ENCODE peak calls at places on chromosomes 7 and 10, in nine cellular contexts. One of them, this sample, is unnamed.

GRCh38 chr7:82542665-82543064 is 99.1 kb upstream of the CACNA2D1 start:
- DNase-seq in HL-60: no peak
- DNase-seq in GM20000: no peak
- DNase-seq in endothelial cell: no peak
- DNase-seq in OCI-LY7: no peak
- DNase-seq in psoas muscle: no peak
- DNase-seq in upper lobe of right lung: no peak
- DNase-seq in heart left ventricle: no peak
- DNase-seq in stomach: no peak
- DNase-seq in this sample: no peak

GRCh38 chr7:78080811-78081210 is 282.2 kb downstream of the PHTF2 start:
- DNase-seq in HL-60: no peak
- DNase-seq in GM20000: no peak
- DNase-seq in endothelial cell: no peak
- DNase-seq in OCI-LY7: no peak
- DNase-seq in psoas muscle: no peak
- DNase-seq in upper lobe of right lung: no peak
- DNase-seq in heart left ventricle: no peak
- DNase-seq in stomach: no peak
- DNase-seq in this sample: no peak

GRCh38 chr10:129415261-129416135 is 51.5 kb upstream of the MGMT start:
- DNase-seq in HL-60: no peak
- DNase-seq in GM20000: no peak
- DNase-seq in endothelial cell: no peak
- DNase-seq in OCI-LY7: no peak
- DNase-seq in psoas muscle: no peak
- DNase-seq in upper lobe of right lung: no peak
- DNase-seq in heart left ventricle: no peak
- DNase-seq in stomach: no peak
- DNase-seq in this sample: no peak

GRCh38 chr7:123191132-123191531 is 8.6 kb downstream of the SLC13A1 start:
- DNase-seq in HL-60: no peak
- DNase-seq in GM20000: no peak
- DNase-seq in endothelial cell: no peak
- DNase-seq in OCI-LY7: no peak
- DNase-seq in psoas muscle: no peak
- DNase-seq in upper lobe of right lung: no peak
- DNase-seq in heart left ventricle: no peak
- DNase-seq in stomach: peak; percentile 25
- DNase-seq in this sample: no peak

GRCh38 chr10:129131439-129132122 is 335.5 kb upstream of the MGMT start:
- DNase-seq in HL-60: no peak
- DNase-seq in GM20000: no peak
- DNase-seq in endothelial cell: no peak
- DNase-seq in OCI-LY7: no peak
- DNase-seq in psoas muscle: no peak
- DNase-seq in upper lobe of right lung: no peak
- DNase-seq in heart left ventricle: no peak
- DNase-seq in stomach: no peak
- DNase-seq in this sample: no peak

GRCh38 chr7:105304040-105304895 is 84.5 kb downstream of the SRPK2 start:
- DNase-seq in HL-60: no peak
- DNase-seq in GM20000: no peak
- DNase-seq in endothelial cell: no peak
- DNase-seq in OCI-LY7: no peak
- DNase-seq in psoas muscle: no peak
- DNase-seq in upper lobe of right lung: no peak
- DNase-seq in heart left ventricle: no peak
- DNase-seq in stomach: no peak
- DNase-seq in this sample: no peak

GRCh38 chr7:21948887-21949469 is 3.3 kb upstream of the CDCA7L start:
- DNase-seq in HL-60: no peak
- DNase-seq in GM20000: no peak
- DNase-seq in endothelial cell: no peak
- DNase-seq in OCI-LY7: no peak
- DNase-seq in psoas muscle: no peak
- DNase-seq in upper lobe of right lung: no peak
- DNase-seq in heart left ventricle: no peak
- DNase-seq in stomach: no peak
- DNase-seq in this sample: no peak

GRCh38 chr7:21923663-21924062 is 22.0 kb downstream of the CDCA7L start:
- DNase-seq in HL-60: no peak
- DNase-seq in GM20000: no peak
- DNase-seq in endothelial cell: no peak
- DNase-seq in OCI-LY7: no peak
- DNase-seq in psoas muscle: no peak
- DNase-seq in upper lobe of right lung: no peak
- DNase-seq in heart left ventricle: no peak
- DNase-seq in stomach: no peak
- DNase-seq in this sample: no peak

GRCh38 chr10:8498881-8499280 is 444.4 kb downstream of the GATA3 start:
- DNase-seq in HL-60: no peak
- DNase-seq in GM20000: no peak
- DNase-seq in endothelial cell: no peak
- DNase-seq in OCI-LY7: no peak
- DNase-seq in psoas muscle: no peak
- DNase-seq in upper lobe of right lung: no peak
- DNase-seq in heart left ventricle: no peak
- DNase-seq in stomach: no peak
- DNase-seq in this sample: no peak

GRCh38 chr7:123432601-123433000 is 101.8 kb downstream of the IQUB start:
- DNase-seq in HL-60: no peak
- DNase-seq in GM20000: no peak
- DNase-seq in endothelial cell: no peak
- DNase-seq in OCI-LY7: no peak
- DNase-seq in psoas muscle: no peak
- DNase-seq in upper lobe of right lung: no peak
- DNase-seq in heart left ventricle: no peak
- DNase-seq in stomach: no peak
- DNase-seq in this sample: no peak

GRCh38 chr10:68781613-68782574 is 45.4 kb upstream of the STOX1 start:
- DNase-seq in HL-60: no peak
- DNase-seq in GM20000: no peak
- DNase-seq in endothelial cell: no peak
- DNase-seq in OCI-LY7: peak; percentile 26
- DNase-seq in psoas muscle: no peak
- DNase-seq in upper lobe of right lung: no peak
- DNase-seq in heart left ventricle: no peak
- DNase-seq in stomach: no peak
- DNase-seq in this sample: no peak

GRCh38 chr7:151008143-151008510 is 16.2 kb downstream of the ATG9B start:
- DNase-seq in HL-60: no peak
- DNase-seq in GM20000: no peak
- DNase-seq in endothelial cell: no peak
- DNase-seq in OCI-LY7: no peak
- DNase-seq in psoas muscle: no peak
- DNase-seq in upper lobe of right lung: no peak
- DNase-seq in heart left ventricle: no peak
- DNase-seq in stomach: no peak
- DNase-seq in this sample: no peak

GRCh38 chr7:38169862-38170261 is 8.2 kb upstream of the STARD3NL start:
- DNase-seq in HL-60: peak; percentile 67
- DNase-seq in GM20000: no peak
- DNase-seq in endothelial cell: no peak
- DNase-seq in OCI-LY7: no peak
- DNase-seq in psoas muscle: no peak
- DNase-seq in upper lobe of right lung: no peak
- DNase-seq in heart left ventricle: no peak
- DNase-seq in stomach: no peak
- DNase-seq in this sample: no peak

GRCh38 chr7:96238976-96239766 is 82.7 kb downstream of the SLC25A13 start:
- DNase-seq in HL-60: no peak
- DNase-seq in GM20000: no peak
- DNase-seq in endothelial cell: no peak
- DNase-seq in OCI-LY7: no peak
- DNase-seq in psoas muscle: no peak
- DNase-seq in upper lobe of right lung: no peak
- DNase-seq in heart left ventricle: no peak
- DNase-seq in stomach: no peak
- DNase-seq in this sample: no peak

GRCh38 chr7:28919510-28919909 is 38.6 kb downstream of the TRIL start:
- DNase-seq in HL-60: no peak
- DNase-seq in GM20000: no peak
- DNase-seq in endothelial cell: no peak
- DNase-seq in OCI-LY7: no peak
- DNase-seq in psoas muscle: no peak
- DNase-seq in upper lobe of right lung: no peak
- DNase-seq in heart left ventricle: no peak
- DNase-seq in stomach: no peak
- DNase-seq in this sample: no peak

GRCh38 chr7:11437987-11438386 is 394.0 kb downstream of the THSD7A start:
- DNase-seq in HL-60: no peak
- DNase-seq in GM20000: no peak
- DNase-seq in endothelial cell: no peak
- DNase-seq in OCI-LY7: no peak
- DNase-seq in psoas muscle: no peak
- DNase-seq in upper lobe of right lung: no peak
- DNase-seq in heart left ventricle: no peak
- DNase-seq in stomach: no peak
- DNase-seq in this sample: no peak

GRCh38 chr10:28840202-28840601 is 162.9 kb downstream of the BAMBI start:
- DNase-seq in HL-60: no peak
- DNase-seq in GM20000: no peak
- DNase-seq in endothelial cell: no peak
- DNase-seq in OCI-LY7: no peak
- DNase-seq in psoas muscle: no peak
- DNase-seq in upper lobe of right lung: no peak
- DNase-seq in heart left ventricle: no peak
- DNase-seq in stomach: no peak
- DNase-seq in this sample: no peak

GRCh38 chr10:88147000-88147798 is 283.8 kb downstream of the PTEN start:
- DNase-seq in HL-60: no peak
- DNase-seq in GM20000: no peak
- DNase-seq in endothelial cell: no peak
- DNase-seq in OCI-LY7: no peak
- DNase-seq in psoas muscle: peak; percentile 61
- DNase-seq in upper lobe of right lung: no peak
- DNase-seq in heart left ventricle: peak; percentile 37
- DNase-seq in stomach: no peak
- DNase-seq in this sample: no peak

GRCh38 chr7:117951711-117952280 is 78.6 kb upstream of the CTTNBP2 start:
- DNase-seq in HL-60: no peak
- DNase-seq in GM20000: no peak
- DNase-seq in endothelial cell: no peak
- DNase-seq in OCI-LY7: no peak
- DNase-seq in psoas muscle: no peak
- DNase-seq in upper lobe of right lung: no peak
- DNase-seq in heart left ventricle: no peak
- DNase-seq in stomach: no peak
- DNase-seq in this sample: no peak

DNA sequence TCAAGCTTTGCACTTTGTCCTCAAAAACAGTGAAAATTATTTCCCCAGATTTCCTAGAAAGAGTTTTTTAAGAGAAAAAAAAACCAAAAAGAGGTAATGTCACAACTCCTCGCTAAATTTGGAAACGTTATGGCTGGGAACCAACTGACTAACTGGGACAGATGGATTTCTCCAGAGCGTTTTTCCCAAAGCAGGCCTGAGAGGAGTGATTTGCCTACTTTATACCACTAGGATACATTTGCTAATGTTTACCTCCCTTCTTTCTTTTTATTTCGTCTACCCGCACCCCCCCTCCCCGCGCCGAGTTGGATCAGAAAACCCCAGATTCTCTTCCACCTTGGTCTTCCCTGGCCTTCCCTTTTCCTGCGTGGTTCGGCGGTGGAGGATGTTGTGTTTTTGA is 7.2 kb downstream of the CPA2 start:
- DNase-seq in HL-60: no peak
- DNase-seq in GM20000: no peak
- DNase-seq in endothelial cell: peak; percentile 10
- DNase-seq in OCI-LY7: no peak
- DNase-seq in psoas muscle: no peak
- DNase-seq in upper lobe of right lung: no peak
- DNase-seq in heart left ventricle: no peak
- DNase-seq in stomach: no peak
- DNase-seq in this sample: no peak
- TF ChIP-seq CTCF in HL-60: no peak
- TF ChIP-seq CTCF in GM20000: no peak
- TF ChIP-seq CTCF in endothelial cell: no peak
- TF ChIP-seq CTCF in OCI-LY7: no peak
- TF ChIP-seq CTCF in psoas muscle: no peak
- TF ChIP-seq CTCF in upper lobe of right lung: no peak
- TF ChIP-seq CTCF in heart left ventricle: no peak
- TF ChIP-seq CTCF in stomach: no peak
- TF ChIP-seq CTCF in this sample: peak; percentile 30

GRCh38 chr7:93948106-93948505 is 26.6 kb downstream of the GNG11 start:
- DNase-seq in HL-60: no peak
- DNase-seq in GM20000: no peak
- DNase-seq in endothelial cell: no peak
- DNase-seq in OCI-LY7: no peak
- DNase-seq in psoas muscle: no peak
- DNase-seq in upper lobe of right lung: no peak
- DNase-seq in heart left ventricle: no peak
- DNase-seq in stomach: no peak
- DNase-seq in this sample: no peak
- TF ChIP-seq CTCF in HL-60: no peak
- TF ChIP-seq CTCF in GM20000: no peak
- TF ChIP-seq CTCF in endothelial cell: no peak
- TF ChIP-seq CTCF in OCI-LY7: no peak
- TF ChIP-seq CTCF in psoas muscle: no peak
- TF ChIP-seq CTCF in upper lobe of right lung: no peak
- TF ChIP-seq CTCF in heart left ventricle: no peak
- TF ChIP-seq CTCF in stomach: no peak
- TF ChIP-seq CTCF in this sample: no peak

DNA sequence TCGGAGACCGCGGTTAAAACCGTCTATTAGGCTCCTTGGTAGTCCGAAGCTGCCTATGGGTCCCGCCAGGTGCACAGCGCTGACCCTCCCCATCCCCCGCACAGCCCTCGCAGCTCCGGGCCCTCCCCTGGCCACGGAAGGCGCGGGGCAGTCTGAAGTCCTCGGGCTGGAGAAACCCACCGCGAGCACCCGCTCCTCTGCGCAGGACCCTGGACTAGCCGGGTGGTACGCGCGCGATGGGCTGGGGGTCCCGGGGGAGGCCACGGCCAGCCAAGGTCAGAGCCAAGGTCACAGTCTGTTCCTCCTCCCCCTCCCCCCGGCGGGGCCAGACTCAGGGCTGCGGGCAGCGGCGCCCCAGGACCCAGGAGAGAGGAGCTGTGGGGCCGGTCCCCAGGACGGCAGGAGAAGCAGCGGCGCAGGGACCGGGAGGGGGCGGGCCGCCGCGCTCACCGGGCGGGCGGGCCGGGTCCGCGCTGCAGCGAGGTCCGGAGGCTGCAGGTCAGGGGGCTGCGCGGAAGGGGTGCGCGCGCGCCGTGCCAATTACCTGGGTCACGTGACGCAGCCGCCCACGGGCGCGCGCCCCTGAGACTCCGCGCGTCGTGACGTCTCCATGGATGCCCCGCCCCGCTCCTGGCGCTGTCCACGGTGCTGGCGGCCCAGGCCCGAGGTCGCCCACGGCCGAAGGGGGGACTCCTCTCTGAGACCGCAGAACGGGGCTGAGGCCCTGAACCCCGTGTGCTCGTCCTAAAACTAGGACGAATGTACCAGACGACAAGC is at the start of gene OGDHL:
- DNase-seq in HL-60: peak; percentile 40
- DNase-seq in GM20000: peak; percentile 91
- DNase-seq in endothelial cell: peak; percentile 87
- DNase-seq in OCI-LY7: peak; percentile 39
- DNase-seq in psoas muscle: no peak
- DNase-seq in upper lobe of right lung: peak; percentile 78
- DNase-seq in heart left ventricle: no peak
- DNase-seq in stomach: peak; percentile 46
- DNase-seq in this sample: peak; percentile 82
- TF ChIP-seq CTCF in HL-60: no peak
- TF ChIP-seq CTCF in GM20000: no peak
- TF ChIP-seq CTCF in endothelial cell: no peak
- TF ChIP-seq CTCF in OCI-LY7: no peak
- TF ChIP-seq CTCF in psoas muscle: no peak
- TF ChIP-seq CTCF in upper lobe of right lung: no peak
- TF ChIP-seq CTCF in heart left ventricle: no peak
- TF ChIP-seq CTCF in stomach: no peak
- TF ChIP-seq CTCF in this sample: no peak

GRCh38 chr7:55124989-55125875 is 106.4 kb downstream of the EGFR start:
- DNase-seq in HL-60: no peak
- DNase-seq in GM20000: no peak
- DNase-seq in endothelial cell: no peak
- DNase-seq in OCI-LY7: no peak
- DNase-seq in psoas muscle: peak; percentile 61
- DNase-seq in upper lobe of right lung: no peak
- DNase-seq in heart left ventricle: no peak
- DNase-seq in stomach: no peak
- DNase-seq in this sample: no peak
- TF ChIP-seq CTCF in HL-60: no peak
- TF ChIP-seq CTCF in GM20000: no peak
- TF ChIP-seq CTCF in endothelial cell: no peak
- TF ChIP-seq CTCF in OCI-LY7: no peak
- TF ChIP-seq CTCF in psoas muscle: no peak
- TF ChIP-seq CTCF in upper lobe of right lung: no peak
- TF ChIP-seq CTCF in heart left ventricle: no peak
- TF ChIP-seq CTCF in stomach: no peak
- TF ChIP-seq CTCF in this sample: no peak